ENCODE peak calls at places on chromosome 13, in seven cellular contexts. G, U, E, P, T, N and I are unnamed samples.

GRCh38 chr13:111007209-111007608 is 92.3 kb upstream of the ANKRD10 start:
- DNase-seq in G (no peak), U (no peak), E (no peak), P (no peak), T (no peak), N (no peak), I (no peak)

GRCh38 chr13:29954082-29955043 is 103.9 kb upstream of the UBL3 start:
- DNase-seq in G (peak; percentile 14), U (no peak), E (no peak), P (peak; percentile 32), T (no peak), N (no peak), I (no peak)

GRCh38 chr13:102317593-102317992 is 84.3 kb downstream of the FGF14 start:
- DNase-seq in G (no peak), U (no peak), E (no peak), P (no peak), T (no peak), N (no peak), I (no peak)

GRCh38 chr13:112657850-112658445 is 31.9 kb upstream of the ATP11A start:
- DNase-seq in G (no peak), U (no peak), E (no peak), P (no peak), T (no peak), N (no peak), I (no peak)

GRCh38 chr13:109784590-109785140 is 1.7 kb downstream of the IRS2 start:
- DNase-seq in G (peak; percentile 53), U (peak; percentile 85), E (no peak), P (peak; percentile 49), T (peak; percentile 60), N (peak; percentile 92), I (peak; percentile 92)

GRCh38 chr13:76813874-76814273 is 72.3 kb downstream of the KCTD12 start:
- DNase-seq in G (no peak), U (no peak), E (peak; percentile 15), P (no peak), T (no peak), N (no peak), I (no peak)

GRCh38 chr13:40200273-40200978 is 466.0 kb downstream of the FOXO1 start:
- DNase-seq in G (no peak), U (no peak), E (no peak), P (no peak), T (no peak), N (no peak), I (no peak)

GRCh38 chr13:106122234-106122633 is 413.2 kb downstream of the EFNB2 start:
- DNase-seq in G (no peak), U (no peak), E (no peak), P (no peak), T (no peak), N (no peak), I (no peak)

GRCh38 chr13:39916330-39916729 is 260.9 kb downstream of the COG6 start:
- DNase-seq in G (no peak), U (no peak), E (no peak), P (no peak), T (no peak), N (no peak), I (no peak)

GRCh38 chr13:37642201-37642600 is 43.6 kb upstream of the POSTN start:
- DNase-seq in G (no peak), U (no peak), E (no peak), P (no peak), T (no peak), N (no peak), I (no peak)

GRCh38 chr13:64912141-64912540 is 2318.0 kb downstream of the PCDH9 start:
- DNase-seq in G (no peak), U (no peak), E (no peak), P (no peak), T (no peak), N (no peak), I (no peak)

GRCh38 chr13:32272021-32272695 is 43.0 kb downstream of the ZAR1L start:
- DNase-seq in G (no peak), U (no peak), E (no peak), P (no peak), T (no peak), N (no peak), I (no peak)

GRCh38 chr13:104014803-104015645 is 948.8 kb upstream of the SLC10A2 start:
- DNase-seq in G (no peak), U (no peak), E (no peak), P (no peak), T (no peak), N (no peak), I (no peak)